ENCODE peak calls at places on chromosomes 1 and 21, in five cellular contexts. S is hepatocyte, E is HCT116, B is OCI-LY7, I is A549. Z is an unnamed sample.
A peak's percentile ranks its signal among the peaks of the same experiment; 100 is the strongest.

GRCh38 chr1:21801100-21801499 is 11.0 kb upstream of the LDLRAD2 start:
- DNase-seq in S (no peak), E (no peak), B (no peak), I (no peak), Z (no peak)

GRCh38 chr1:2344121-2344681 is 47.2 kb downstream of the MORN1 start:
- DNase-seq in S (no peak), E (no peak), B (no peak), I (no peak), Z (peak; percentile 39)

GRCh38 chr1:17021896-17022295 is 10.2 kb upstream of the ATP13A2 start:
- DNase-seq in S (no peak), E (no peak), B (no peak), I (no peak), Z (no peak)

GRCh38 chr1:81800741-81801031 is at the start of gene ADGRL2:
- DNase-seq in S (peak; percentile 80), E (no peak), B (no peak), I (no peak), Z (no peak)

GRCh38 chr1:64323054-64323453 is 119.6 kb downstream of the UBE2U start:
- DNase-seq in S (no peak), E (no peak), B (no peak), I (no peak), Z (no peak)

GRCh38 chr1:206591236-206591635 is 21.0 kb downstream of the EIF2D start:
- DNase-seq in S (no peak), E (no peak), B (no peak), I (no peak), Z (no peak)

GRCh38 chr1:35044406-35044805 is 12.7 kb upstream of the ZMYM6 start:
- DNase-seq in S (no peak), E (no peak), B (no peak), I (no peak), Z (no peak)

GRCh38 chr21:16377857-16378256 is 648.1 kb downstream of the USP25 start:
- DNase-seq in S (no peak), E (no peak), B (no peak), I (no peak), Z (no peak)

GRCh38 chr1:26287033-26287711 is 7.3 kb downstream of the SH3BGRL3 start:
- DNase-seq in S (no peak), E (no peak), B (peak; percentile 96), I (no peak), Z (no peak)

GRCh38 chr1:183543619-183544204 is 46.5 kb downstream of the NCF2 start:
- DNase-seq in S (peak; percentile 74), E (peak; percentile 23), B (peak; percentile 67), I (peak; percentile 69), Z (peak; percentile 27)

GRCh38 chr1:19799233-19799876 is 361 bp downstream of the TMCO4 start:
- DNase-seq in S (peak; percentile 89), E (no peak), B (peak; percentile 27), I (peak; percentile 59), Z (peak; percentile 33)

GRCh38 chr1:91624331-91624730 is 123.7 kb downstream of the CDC7 start:
- DNase-seq in S (no peak), E (no peak), B (no peak), I (no peak), Z (no peak)

GRCh38 chr1:93437976-93438605 is 9.8 kb upstream of the FNBP1L start:
- DNase-seq in S (peak; percentile 49), E (no peak), B (peak; percentile 53), I (peak; percentile 47), Z (peak; percentile 88)

GRCh38 chr1:197771904-197772561 is 3.2 kb downstream of the DENND1B start:
- DNase-seq in S (no peak), E (no peak), B (no peak), I (no peak), Z (no peak)

GRCh38 chr1:103561612-103562395 is 9.6 kb upstream of the AMY2B start:
- DNase-seq in S (no peak), E (no peak), B (no peak), I (no peak), Z (peak; percentile 25)

GRCh38 chr1:234844479-234845031 is 234.6 kb upstream of the IRF2BP2 start:
- DNase-seq in S (no peak), E (no peak), B (peak; percentile 71), I (no peak), Z (no peak)

GRCh38 chr1:27348861-27349783 is 7.3 kb downstream of the SYTL1 start:
- DNase-seq in S (peak; percentile 81), E (peak; percentile 62), B (no peak), I (peak; percentile 56), Z (peak; percentile 74)

GRCh38 chr1:156852414-156852874 is 6.5 kb downstream of the INSRR start:
- DNase-seq in S (no peak), E (no peak), B (no peak), I (no peak), Z (no peak)

GRCh38 chr1:39900662-39901485 is 843 bp downstream of the MYCL start:
- DNase-seq in S (peak; percentile 41), E (no peak), B (no peak), I (no peak), Z (no peak)

GRCh38 chr1:178536844-178537371 is 24.0 kb downstream of the TEX35 start:
- DNase-seq in S (peak; percentile 86), E (peak; percentile 93), B (no peak), I (peak; percentile 90), Z (peak; percentile 96)

GRCh38 chr1:55539652-55540512 is 324.7 kb upstream of the USP24 start:
- DNase-seq in S (no peak), E (no peak), B (no peak), I (no peak), Z (no peak)

GRCh38 chr1:212232020-212232570 is 53.1 kb upstream of the PPP2R5A start:
- DNase-seq in S (no peak), E (no peak), B (no peak), I (no peak), Z (no peak)

GRCh38 chr1:208231929-208232360 is 12.2 kb downstream of the PLXNA2 start:
- DNase-seq in S (no peak), E (no peak), B (no peak), I (no peak), Z (no peak)

DNA sequence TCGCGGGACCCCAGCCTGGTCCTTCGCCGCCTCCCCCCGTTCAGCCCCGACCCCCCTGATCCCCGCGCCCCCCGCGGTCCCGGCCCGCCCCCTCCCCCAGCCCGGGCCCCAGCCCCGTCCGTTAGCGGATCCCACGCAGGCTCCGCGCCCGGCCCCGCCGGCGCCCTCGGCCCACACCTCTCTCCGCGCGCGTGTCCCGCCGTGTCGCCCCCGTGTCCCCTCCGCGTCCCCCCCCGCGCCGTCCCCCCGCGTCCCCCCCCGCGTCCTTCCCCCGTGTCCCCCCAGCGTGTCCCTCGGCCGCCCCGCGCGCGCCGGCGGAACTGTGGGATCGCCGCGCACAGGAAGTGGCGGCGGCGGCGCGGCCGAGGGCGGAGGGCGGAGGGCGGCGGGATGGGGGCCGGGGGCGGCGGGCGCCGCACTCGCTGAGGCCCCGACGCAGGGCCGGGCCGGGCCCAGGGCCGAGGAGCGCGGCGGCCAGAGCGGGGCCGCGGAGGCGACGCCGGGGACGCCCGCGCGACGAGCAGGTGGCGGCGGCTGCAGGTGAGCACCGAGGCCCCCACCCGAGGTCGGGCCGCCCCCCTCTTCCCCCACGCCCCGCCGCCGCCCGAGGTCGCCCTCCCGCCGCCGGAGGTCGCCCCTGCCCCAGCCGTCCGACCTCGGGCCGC is at the start of gene AGPAT3:
- DNase-seq in S (peak; percentile 67), E (no peak), B (peak; percentile 41), I (no peak), Z (no peak)
- H3K4me2 ChIP-seq in S (peak within 1 kb of the TSS; percentile 99), E (peak within 1 kb of the TSS; percentile 95), B (peak within 1 kb of the TSS; percentile 80), I (peak within 1 kb of the TSS; percentile 91), Z (peak within 1 kb of the TSS; percentile 81)

DNA sequence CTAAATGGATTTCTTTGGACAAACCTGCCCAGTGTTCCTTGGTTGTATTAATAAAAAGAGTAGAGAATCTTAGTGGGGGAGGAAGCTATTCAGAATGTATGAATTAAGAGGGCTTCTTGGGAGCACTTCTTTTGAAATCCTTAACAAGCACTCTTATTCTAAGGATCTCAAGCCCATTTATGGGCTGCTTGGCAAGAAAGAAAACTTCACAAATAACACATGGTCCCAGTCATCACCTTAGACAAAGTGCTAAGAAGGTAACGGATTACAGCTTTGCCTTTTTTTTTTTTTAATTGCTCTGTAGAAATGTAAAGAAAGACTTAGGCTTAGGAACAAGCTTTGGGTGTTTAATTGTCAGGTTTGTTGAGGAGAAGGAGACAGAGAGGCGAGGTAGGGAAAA is 76.6 kb upstream of the IPO9 start:
- DNase-seq in S (no peak), E (no peak), B (no peak), I (no peak), Z (no peak)
- H3K4me2 ChIP-seq in S (no peak overlapping the region), E (no peak overlapping the region), B (no peak overlapping the region), I (peak overlapping the region; percentile 5), Z (no peak overlapping the region)

GRCh38 chr1:18387307-18387706 is 93.4 kb upstream of the KLHDC7A start:
- DNase-seq in S (no peak), E (no peak), B (no peak), I (no peak), Z (no peak)

GRCh38 chr1:18384059-18384458 is 96.7 kb upstream of the KLHDC7A start:
- DNase-seq in S (no peak), E (no peak), B (no peak), I (no peak), Z (no peak)

GRCh38 chr1:18386591-18386990 is 94.1 kb upstream of the KLHDC7A start:
- DNase-seq in S (no peak), E (no peak), B (no peak), I (no peak), Z (no peak)

GRCh38 chr1:18384477-18384876 is 96.3 kb upstream of the KLHDC7A start:
- DNase-seq in S (peak; percentile 18), E (no peak), B (no peak), I (no peak), Z (no peak)

GRCh38 chr1:18385239-18385790 is 95.4 kb upstream of the KLHDC7A start:
- DNase-seq in S (peak; percentile 76), E (no peak), B (no peak), I (no peak), Z (no peak)
- H3K4me2 ChIP-seq in S (peak overlapping the region; percentile 58), E (no peak overlapping the region), B (no peak overlapping the region), I (no peak overlapping the region), Z (no peak overlapping the region)

GRCh38 chr1:231213831-231214573 is 27.0 kb upstream of the GNPAT start:
- DNase-seq in S (no peak), E (no peak), B (no peak), I (no peak), Z (no peak)

GRCh38 chr1:231217056-231217455 is 24.0 kb upstream of the GNPAT start:
- DNase-seq in S (no peak), E (no peak), B (no peak), I (no peak), Z (no peak)

GRCh38 chr1:231216515-231216914 is 24.5 kb upstream of the GNPAT start:
- DNase-seq in S (peak; percentile 64), E (no peak), B (peak; percentile 16), I (no peak), Z (no peak)

GRCh38 chr1:231214918-231215675 is 25.9 kb upstream of the GNPAT start:
- DNase-seq in S (no peak), E (no peak), B (peak; percentile 52), I (no peak), Z (no peak)

DNA sequence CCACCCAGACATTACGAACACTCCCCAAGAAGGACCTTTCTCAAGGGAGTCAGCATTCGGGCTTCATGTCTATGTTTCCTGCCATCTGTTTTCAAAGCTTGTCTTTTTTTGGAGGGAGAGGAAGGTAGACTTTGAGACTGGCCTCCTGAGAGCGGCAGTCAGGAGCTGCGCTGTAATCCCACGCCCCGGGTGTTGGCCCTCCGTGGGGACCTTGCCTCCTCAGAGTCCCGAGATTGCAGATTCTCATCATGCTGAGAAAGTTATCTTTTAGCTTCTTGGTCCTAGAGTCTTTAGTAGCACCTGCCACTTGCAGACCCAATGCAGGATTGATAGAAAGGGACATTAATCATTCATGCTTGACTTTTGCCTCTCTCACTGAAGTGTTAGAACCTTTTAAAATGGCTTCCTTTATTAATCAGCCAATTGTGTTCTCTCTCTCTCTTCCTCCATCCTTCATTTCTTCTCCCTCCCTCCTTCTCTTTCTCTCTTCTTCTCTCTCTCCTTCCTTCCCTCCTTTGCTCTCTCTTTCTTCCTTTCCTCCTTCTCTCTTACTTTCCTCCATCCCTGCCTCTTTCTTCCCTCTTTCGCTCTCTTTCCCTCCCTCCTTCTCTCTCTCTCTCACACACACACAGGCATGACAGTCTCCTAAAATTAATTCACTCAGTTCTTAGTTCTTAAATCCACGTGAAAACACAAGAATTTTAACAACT is 25.2 kb upstream of the GNPAT start:
- DNase-seq in S (no peak), E (no peak), B (no peak), I (no peak), Z (no peak)
- H3K4me2 ChIP-seq in S (no peak overlapping the region), E (peak overlapping the region; percentile 57), B (peak overlapping the region; percentile 78), I (no peak overlapping the region), Z (no peak overlapping the region)